ENCODE peak calls at places on chromosomes 16 and 17, in ten cellular contexts. One of them, this sample, is unnamed.

GRCh38 chr17:44970136-44970737 is 2.1 kb upstream of the C1QL1 start:
- DNase-seq in body of pancreas: no peak
- DNase-seq in thoracic aorta: no peak
- DNase-seq in DND-41: peak; percentile 27
- DNase-seq in stimulated activated CD8-positive, alpha-beta memory T cell treated with anti-CD3 and anti-CD28 coated beads, Interleukin-2, amount 100 ng/mL, for 1 hour: no peak
- DNase-seq in activated CD4-positive, alpha-beta T cell treated with anti-CD3 and anti-CD28 coated beads, Interleukin-2, amount 50 U/mL, for 1 hour: no peak
- DNase-seq in suprapubic skin: no peak
- DNase-seq in NCI-H1417: no peak
- DNase-seq in NCI-H187: no peak
- DNase-seq in T-helper 1 cell: no peak
- DNase-seq in this sample: no peak

GRCh38 chr16:13770436-13770835 is 149.5 kb upstream of the ERCC4 start:
- DNase-seq in body of pancreas: no peak
- DNase-seq in thoracic aorta: no peak
- DNase-seq in DND-41: no peak
- DNase-seq in stimulated activated CD8-positive, alpha-beta memory T cell treated with anti-CD3 and anti-CD28 coated beads, Interleukin-2, amount 100 ng/mL, for 1 hour: no peak
- DNase-seq in activated CD4-positive, alpha-beta T cell treated with anti-CD3 and anti-CD28 coated beads, Interleukin-2, amount 50 U/mL, for 1 hour: no peak
- DNase-seq in suprapubic skin: no peak
- DNase-seq in NCI-H1417: no peak
- DNase-seq in NCI-H187: no peak
- DNase-seq in T-helper 1 cell: no peak
- DNase-seq in this sample: no peak

GRCh38 chr16:27361987-27362386 is 40.0 kb upstream of the IL21R start:
- DNase-seq in body of pancreas: no peak
- DNase-seq in thoracic aorta: no peak
- DNase-seq in DND-41: no peak
- DNase-seq in stimulated activated CD8-positive, alpha-beta memory T cell treated with anti-CD3 and anti-CD28 coated beads, Interleukin-2, amount 100 ng/mL, for 1 hour: no peak
- DNase-seq in activated CD4-positive, alpha-beta T cell treated with anti-CD3 and anti-CD28 coated beads, Interleukin-2, amount 50 U/mL, for 1 hour: no peak
- DNase-seq in suprapubic skin: no peak
- DNase-seq in NCI-H1417: no peak
- DNase-seq in NCI-H187: no peak
- DNase-seq in T-helper 1 cell: no peak
- DNase-seq in this sample: no peak

GRCh38 chr16:54123766-54124165 is 162.8 kb downstream of the IRX3 start:
- DNase-seq in body of pancreas: no peak
- DNase-seq in thoracic aorta: no peak
- DNase-seq in DND-41: no peak
- DNase-seq in stimulated activated CD8-positive, alpha-beta memory T cell treated with anti-CD3 and anti-CD28 coated beads, Interleukin-2, amount 100 ng/mL, for 1 hour: no peak
- DNase-seq in activated CD4-positive, alpha-beta T cell treated with anti-CD3 and anti-CD28 coated beads, Interleukin-2, amount 50 U/mL, for 1 hour: no peak
- DNase-seq in suprapubic skin: no peak
- DNase-seq in NCI-H1417: no peak
- DNase-seq in NCI-H187: no peak
- DNase-seq in T-helper 1 cell: no peak
- DNase-seq in this sample: no peak

GRCh38 chr16:82439678-82440293 is 187.0 kb upstream of the CDH13 start:
- DNase-seq in body of pancreas: no peak
- DNase-seq in thoracic aorta: no peak
- DNase-seq in DND-41: peak; percentile 7
- DNase-seq in stimulated activated CD8-positive, alpha-beta memory T cell treated with anti-CD3 and anti-CD28 coated beads, Interleukin-2, amount 100 ng/mL, for 1 hour: no peak
- DNase-seq in activated CD4-positive, alpha-beta T cell treated with anti-CD3 and anti-CD28 coated beads, Interleukin-2, amount 50 U/mL, for 1 hour: no peak
- DNase-seq in suprapubic skin: no peak
- DNase-seq in NCI-H1417: no peak
- DNase-seq in NCI-H187: no peak
- DNase-seq in T-helper 1 cell: no peak
- DNase-seq in this sample: peak; percentile 24

GRCh38 chr16:51041546-51041945 is 109.5 kb downstream of the SALL1 start:
- DNase-seq in body of pancreas: no peak
- DNase-seq in thoracic aorta: no peak
- DNase-seq in DND-41: no peak
- DNase-seq in stimulated activated CD8-positive, alpha-beta memory T cell treated with anti-CD3 and anti-CD28 coated beads, Interleukin-2, amount 100 ng/mL, for 1 hour: no peak
- DNase-seq in activated CD4-positive, alpha-beta T cell treated with anti-CD3 and anti-CD28 coated beads, Interleukin-2, amount 50 U/mL, for 1 hour: no peak
- DNase-seq in suprapubic skin: no peak
- DNase-seq in NCI-H1417: no peak
- DNase-seq in NCI-H187: no peak
- DNase-seq in T-helper 1 cell: no peak
- DNase-seq in this sample: no peak

GRCh38 chr17:48726182-48726915 is 2.2 kb downstream of the HOXB13 start:
- DNase-seq in body of pancreas: no peak
- DNase-seq in thoracic aorta: no peak
- DNase-seq in DND-41: no peak
- DNase-seq in stimulated activated CD8-positive, alpha-beta memory T cell treated with anti-CD3 and anti-CD28 coated beads, Interleukin-2, amount 100 ng/mL, for 1 hour: no peak
- DNase-seq in activated CD4-positive, alpha-beta T cell treated with anti-CD3 and anti-CD28 coated beads, Interleukin-2, amount 50 U/mL, for 1 hour: no peak
- DNase-seq in suprapubic skin: no peak
- DNase-seq in NCI-H1417: no peak
- DNase-seq in NCI-H187: no peak
- DNase-seq in T-helper 1 cell: no peak
- DNase-seq in this sample: no peak

GRCh38 chr17:61058066-61058465 is 341.6 kb upstream of the TBX2 start:
- DNase-seq in body of pancreas: no peak
- DNase-seq in thoracic aorta: no peak
- DNase-seq in DND-41: no peak
- DNase-seq in stimulated activated CD8-positive, alpha-beta memory T cell treated with anti-CD3 and anti-CD28 coated beads, Interleukin-2, amount 100 ng/mL, for 1 hour: no peak
- DNase-seq in activated CD4-positive, alpha-beta T cell treated with anti-CD3 and anti-CD28 coated beads, Interleukin-2, amount 50 U/mL, for 1 hour: no peak
- DNase-seq in suprapubic skin: no peak
- DNase-seq in NCI-H1417: no peak
- DNase-seq in NCI-H187: no peak
- DNase-seq in T-helper 1 cell: no peak
- DNase-seq in this sample: no peak

GRCh38 chr17:68435361-68435760 is 21.9 kb downstream of the WIPI1 start:
- DNase-seq in body of pancreas: no peak
- DNase-seq in thoracic aorta: no peak
- DNase-seq in DND-41: no peak
- DNase-seq in stimulated activated CD8-positive, alpha-beta memory T cell treated with anti-CD3 and anti-CD28 coated beads, Interleukin-2, amount 100 ng/mL, for 1 hour: no peak
- DNase-seq in activated CD4-positive, alpha-beta T cell treated with anti-CD3 and anti-CD28 coated beads, Interleukin-2, amount 50 U/mL, for 1 hour: no peak
- DNase-seq in suprapubic skin: peak; percentile 18
- DNase-seq in NCI-H1417: no peak
- DNase-seq in NCI-H187: no peak
- DNase-seq in T-helper 1 cell: no peak
- DNase-seq in this sample: no peak

GRCh38 chr17:27318633-27319032 is 24.7 kb downstream of the WSB1 start:
- DNase-seq in body of pancreas: no peak
- DNase-seq in thoracic aorta: no peak
- DNase-seq in DND-41: no peak
- DNase-seq in stimulated activated CD8-positive, alpha-beta memory T cell treated with anti-CD3 and anti-CD28 coated beads, Interleukin-2, amount 100 ng/mL, for 1 hour: no peak
- DNase-seq in activated CD4-positive, alpha-beta T cell treated with anti-CD3 and anti-CD28 coated beads, Interleukin-2, amount 50 U/mL, for 1 hour: no peak
- DNase-seq in suprapubic skin: no peak
- DNase-seq in NCI-H1417: no peak
- DNase-seq in NCI-H187: no peak
- DNase-seq in T-helper 1 cell: no peak
- DNase-seq in this sample: no peak

GRCh38 chr17:56939869-56940484 is 20.9 kb downstream of the COIL start:
- DNase-seq in body of pancreas: no peak
- DNase-seq in thoracic aorta: no peak
- DNase-seq in DND-41: no peak
- DNase-seq in stimulated activated CD8-positive, alpha-beta memory T cell treated with anti-CD3 and anti-CD28 coated beads, Interleukin-2, amount 100 ng/mL, for 1 hour: no peak
- DNase-seq in activated CD4-positive, alpha-beta T cell treated with anti-CD3 and anti-CD28 coated beads, Interleukin-2, amount 50 U/mL, for 1 hour: no peak
- DNase-seq in suprapubic skin: no peak
- DNase-seq in NCI-H1417: peak; percentile 78
- DNase-seq in NCI-H187: peak; percentile 19
- DNase-seq in T-helper 1 cell: no peak
- DNase-seq in this sample: peak; percentile 42

GRCh38 chr17:56497132-56497531 is 96.4 kb upstream of the NOG start:
- DNase-seq in body of pancreas: no peak
- DNase-seq in thoracic aorta: no peak
- DNase-seq in DND-41: no peak
- DNase-seq in stimulated activated CD8-positive, alpha-beta memory T cell treated with anti-CD3 and anti-CD28 coated beads, Interleukin-2, amount 100 ng/mL, for 1 hour: no peak
- DNase-seq in activated CD4-positive, alpha-beta T cell treated with anti-CD3 and anti-CD28 coated beads, Interleukin-2, amount 50 U/mL, for 1 hour: no peak
- DNase-seq in suprapubic skin: no peak
- DNase-seq in NCI-H1417: no peak
- DNase-seq in NCI-H187: no peak
- DNase-seq in T-helper 1 cell: no peak
- DNase-seq in this sample: no peak

GRCh38 chr17:41546819-41547218 is 18.7 kb upstream of the KRT19 start:
- DNase-seq in body of pancreas: no peak
- DNase-seq in thoracic aorta: no peak
- DNase-seq in DND-41: no peak
- DNase-seq in stimulated activated CD8-positive, alpha-beta memory T cell treated with anti-CD3 and anti-CD28 coated beads, Interleukin-2, amount 100 ng/mL, for 1 hour: no peak
- DNase-seq in activated CD4-positive, alpha-beta T cell treated with anti-CD3 and anti-CD28 coated beads, Interleukin-2, amount 50 U/mL, for 1 hour: no peak
- DNase-seq in suprapubic skin: no peak
- DNase-seq in NCI-H1417: no peak
- DNase-seq in NCI-H187: no peak
- DNase-seq in T-helper 1 cell: no peak
- DNase-seq in this sample: no peak